ENCODE peak calls at places on chromosomes 7 and 10, in four cellular contexts. G is T-helper 2 cell; U is activated T-cell treated with anti-CD3 and anti-CD28 coated beads, Interleukin-2, amount 50 U/mL, for 72 hours; B is naive thymus-derived CD8-positive, alpha-beta T cell. I is an unnamed sample.

GRCh38 chr10:95543459-95543858 is 17.7 kb downstream of the SORBS1 start:
- DNase-seq in U (no peak), B (no peak), G (no peak), I (no peak)

GRCh38 chr7:141161959-141162547 is 88.2 kb downstream of the TMEM178B start:
- DNase-seq in G (no peak), U (no peak), B (no peak), I (no peak)

GRCh38 chr7:77434570-77434969 is 18.4 kb upstream of the GSAP start:
- DNase-seq in B (no peak), G (no peak), U (no peak), I (no peak)

GRCh38 chr7:7424151-7424873 is 111.4 kb downstream of the COL28A1 start:
- DNase-seq in G (peak), U (peak), B (peak), I (peak)

GRCh38 chr7:150340024-150340749 is 1.2 kb downstream of the RARRES2 start:
- DNase-seq in U (peak), G (no peak), B (no peak), I (no peak)

GRCh38 chr10:23291551-23292334 is 52.9 kb downstream of the C10orf67 start:
- DNase-seq in B (no peak), U (no peak), G (no peak), I (no peak)

GRCh38 chr10:57716884-57717283 is 550.8 kb downstream of the IPMK start:
- DNase-seq in U (no peak), G (no peak), B (no peak), I (no peak)

GRCh38 chr7:117193564-117193963 is 129.3 kb downstream of the WNT2 start:
- DNase-seq in U (no peak), B (no peak), G (no peak), I (no peak)

GRCh38 chr7:141268614-141269013 is 194.8 kb downstream of the TMEM178B start:
- DNase-seq in B (no peak), G (no peak), U (no peak), I (no peak)

GRCh38 chr10:89062861-89063260 is 72.3 kb downstream of the FAS start:
- DNase-seq in U (no peak), B (no peak), G (no peak), I (no peak)

GRCh38 chr7:116689787-116690186 is 17.8 kb downstream of the MET start:
- DNase-seq in U (no peak), B (no peak), G (no peak), I (no peak)

GRCh38 chr10:5679606-5680005 is 5.0 kb upstream of the TASOR2 start:
- DNase-seq in U (no peak), B (no peak), G (no peak), I (no peak)

GRCh38 chr10:129926066-129927055 is 37.7 kb downstream of the EBF3 start:
- DNase-seq in B (no peak), G (no peak), U (no peak), I (no peak)

GRCh38 chr7:149833495-149834130 is 4.6 kb upstream of the ZNF862 start:
- DNase-seq in G (no peak), U (no peak), B (no peak), I (no peak)

GRCh38 chr7:71982847-71983246 is 429.3 kb downstream of the CALN1 start:
- DNase-seq in B (no peak), U (no peak), G (no peak), I (no peak)

GRCh38 chr7:101496017-101496416 is 133.1 kb downstream of the MYL10 start:
- DNase-seq in B (no peak), U (no peak), G (no peak), I (no peak)

GRCh38 chr7:44973610-44974401 is 5.0 kb downstream of the MYO1G start:
- DNase-seq in G (no peak), U (peak), B (peak), I (no peak)

GRCh38 chr7:44769381-44770209 is 20.9 kb downstream of the ZMIZ2 start:
- DNase-seq in B (no peak), G (no peak), U (peak), I (no peak)

GRCh38 chr10:75137533-75138438 is 26.3 kb downstream of the SAMD8 start:
- DNase-seq in U (peak), G (no peak), B (no peak), I (no peak)

GRCh38 chr10:132365102-132365501 is 31.9 kb upstream of the PWWP2B start:
- DNase-seq in G (no peak), B (no peak), U (no peak), I (no peak)

GRCh38 chr10:3533296-3533695 is 251.7 kb downstream of the KLF6 start:
- DNase-seq in G (no peak), U (no peak), B (no peak), I (no peak)

GRCh38 chr7:45191361-45191760 is 33.8 kb downstream of the RAMP3 start:
- DNase-seq in U (no peak), G (no peak), B (no peak), I (no peak)

GRCh38 chr7:24800667-24801066 is 43.4 kb upstream of the GSDME start:
- DNase-seq in B (no peak), G (no peak), U (peak), I (no peak)

GRCh38 chr7:149741629-149742028 is 31.8 kb downstream of the ZNF467 start:
- DNase-seq in G (no peak), U (no peak), B (no peak), I (no peak)

GRCh38 chr7:332020-332517 is 42.1 kb downstream of the FOXL3 start:
- DNase-seq in G (no peak), U (no peak), B (no peak), I (no peak)

GRCh38 chr10:36254191-36254590 is 612.1 kb upstream of the FZD8 start:
- DNase-seq in B (no peak), G (no peak), U (no peak), I (no peak)

GRCh38 chr10:70461397-70462348 is 16.9 kb upstream of the PALD1 start:
- DNase-seq in G (no peak), U (peak), B (peak), I (peak)

GRCh38 chr10:117950408-117950807 is 96.3 kb downstream of the RAB11FIP2 start:
- DNase-seq in G (no peak), U (no peak), B (no peak), I (no peak)

I was measured in GM12892.